ENCODE peak calls at places on chromosomes 3 and 15, in five cellular contexts. N is IMR-90, K is H9, O is H1, B is neuronal stem cell. J is an unnamed sample.

GRCh38 chr3:107928084-107928445 is 162.8 kb downstream of the CD47 start:
- DNase-seq in N (peak; percentile 49), B (no peak), O (no peak), K (peak; percentile 38), J (no peak)

GRCh38 chr3:63936929-63937328 is 24.7 kb upstream of the SCAANT1 start:
- DNase-seq in K (no peak), O (no peak), B (no peak), N (no peak), J (no peak)

GRCh38 chr15:70098461-70099166 is 897 bp upstream of the TLE3 start:
- DNase-seq in K (peak; percentile 77), N (no peak), O (peak; percentile 83), B (peak; percentile 76), J (peak; percentile 54)

GRCh38 chr3:4396006-4396405 is 71.1 kb downstream of the SUMF1 start:
- DNase-seq in B (no peak), K (no peak), O (no peak), N (no peak), J (no peak)

GRCh38 chr3:186108106-186108940 is 566 bp downstream of the ETV5 start:
- DNase-seq in N (peak; percentile 66), O (peak; percentile 76), B (peak; percentile 78), K (peak; percentile 74), J (peak; percentile 74)

GRCh38 chr15:89358435-89358754 is 23.8 kb upstream of the POLG start:
- DNase-seq in K (no peak), B (no peak), O (no peak), N (no peak), J (no peak)

GRCh38 chr15:69017978-69018377 is 3.5 kb downstream of the NOX5 start:
- DNase-seq in O (no peak), K (no peak), B (no peak), N (no peak), J (peak; percentile 15)

GRCh38 chr3:141412936-141413354 is 44.6 kb downstream of the ZBTB38 start:
- DNase-seq in K (no peak), B (no peak), N (peak; percentile 85), O (no peak), J (peak; percentile 54)

GRCh38 chr3:13494463-13495350 is 14.6 kb downstream of the HDAC11 start:
- DNase-seq in N (peak; percentile 21), B (peak; percentile 21), K (no peak), O (no peak), J (peak; percentile 49)

GRCh38 chr3:53255360-53255774 is 455 bp downstream of the TKT start:
- DNase-seq in K (no peak), N (no peak), B (no peak), O (no peak), J (no peak)

GRCh38 chr15:79472446-79472845 is 40.3 kb downstream of the MINAR1 start:
- DNase-seq in B (no peak), K (no peak), O (no peak), N (no peak), J (no peak)
- H4K91ac ChIP-seq in B (no peak overlapping the region), K (no peak overlapping the region), O (no peak overlapping the region), N (no peak overlapping the region), J (no peak overlapping the region)

DNA sequence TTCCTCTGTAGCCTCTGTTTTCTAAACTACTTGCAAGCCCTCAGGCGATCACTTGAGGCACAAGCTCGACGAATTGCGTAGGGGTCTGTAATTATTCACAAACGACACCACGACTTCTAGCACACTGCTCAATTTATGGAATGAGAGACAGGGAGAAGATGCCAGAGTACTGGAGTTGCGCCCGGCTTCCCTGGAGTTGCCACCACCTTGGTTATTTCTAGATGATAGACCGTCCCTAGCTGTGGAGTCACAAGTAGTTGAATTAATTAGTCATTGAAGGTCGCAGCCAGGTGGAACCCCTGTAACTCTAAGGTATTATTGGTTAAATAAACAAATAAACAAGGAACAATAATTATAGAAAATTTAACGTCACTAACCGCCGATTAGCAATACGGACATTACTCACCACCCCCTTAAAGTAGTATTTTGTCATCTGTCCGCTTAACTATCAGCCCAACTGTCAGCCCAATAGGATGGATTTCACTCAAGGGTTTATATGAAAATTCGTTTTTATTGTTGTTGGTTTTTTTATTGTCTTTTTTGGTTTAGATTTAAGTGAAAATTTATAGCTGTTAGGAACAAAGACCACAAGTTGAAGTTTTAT is 875 bp upstream of the AZI2 start:
- DNase-seq in N (peak; percentile 4), O (no peak), B (no peak), K (no peak), J (peak; percentile 85)
- H4K91ac ChIP-seq in N (peak overlapping the region; percentile 64), O (no peak overlapping the region), B (no peak overlapping the region), K (no peak overlapping the region), J (peak overlapping the region; percentile 68)

GRCh38 chr3:191236635-191237034 is 37.6 kb downstream of the OSTN start:
- DNase-seq in O (no peak), K (no peak), N (peak; percentile 84), B (no peak), J (peak; percentile 56)
- H4K91ac ChIP-seq in O (no peak overlapping the region), K (no peak overlapping the region), N (peak overlapping the region; percentile 98), B (no peak overlapping the region), J (no peak overlapping the region)

GRCh38 chr3:158731938-158732855 is at the start of gene RARRES1:
- DNase-seq in O (peak; percentile 76), B (peak; percentile 42), N (peak; percentile 62), K (peak; percentile 55), J (peak; percentile 59)
- H4K91ac ChIP-seq in O (no peak within 1 kb of the TSS), B (peak within 1 kb of the TSS; percentile 41), N (peak within 1 kb of the TSS; percentile 48), K (no peak within 1 kb of the TSS), J (no peak within 1 kb of the TSS)

DNA sequence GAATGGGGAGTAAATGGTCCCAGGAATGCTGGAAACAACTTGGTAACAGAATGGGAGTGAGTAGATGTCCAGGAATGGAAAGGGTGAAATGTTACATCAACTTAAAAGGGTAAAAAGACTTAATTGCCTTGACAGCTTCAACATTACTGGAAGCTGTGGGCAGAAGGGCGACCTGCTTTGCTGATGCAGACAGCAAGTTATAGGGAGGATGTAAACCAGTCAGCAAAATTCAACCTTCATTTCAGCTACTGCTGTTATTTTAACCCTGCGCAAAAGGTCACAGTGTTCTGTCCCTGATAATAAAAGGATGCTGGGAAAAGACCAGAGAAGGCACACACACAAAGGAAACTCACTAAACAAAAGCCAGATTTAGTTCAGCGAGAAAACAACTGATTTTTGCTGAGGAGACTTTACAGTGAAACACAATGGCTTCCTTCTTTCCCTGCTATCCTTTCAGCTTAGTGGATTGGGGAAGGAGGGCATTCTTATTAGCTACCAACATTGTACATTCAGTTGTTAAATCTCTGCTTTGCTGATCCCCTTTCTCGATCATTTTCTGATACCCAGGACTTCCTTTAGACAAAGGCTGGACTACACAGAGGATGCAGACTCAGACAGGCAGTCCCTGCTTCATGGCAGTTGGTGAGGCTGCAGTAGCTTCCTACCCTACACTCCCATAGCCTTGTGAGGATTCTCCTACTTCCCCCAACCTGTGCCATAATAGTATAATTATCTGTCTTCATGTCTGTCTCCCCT is 62.0 kb downstream of the P3H2 start:
- DNase-seq in N (peak; percentile 49), O (no peak), B (no peak), K (no peak), J (peak; percentile 15)
- H4K91ac ChIP-seq in N (peak overlapping the region; percentile 65), O (no peak overlapping the region), B (no peak overlapping the region), K (no peak overlapping the region), J (peak overlapping the region; percentile 66)